ENCODE peak calls at places on chromosomes 7 and 10, in five cellular contexts. B is left ventricle myocardium inferior, K is PC-3, M is tibial nerve, X is fibroblast of lung. L is an unnamed sample.

GRCh38 chr10:52526251-52526823 is 212.3 kb downstream of the DKK1 start:
- DNase-seq in K (peak), X (peak), M (no peak), B (no peak), L (no peak)

GRCh38 chr7:148761499-148762278 is 63.0 kb downstream of the CUL1 start:
- DNase-seq in M (no peak), K (no peak), B (no peak), X (peak), L (no peak)

GRCh38 chr7:154409703-154410311 is 357.6 kb downstream of the DPP6 start:
- DNase-seq in K (peak), M (no peak), X (peak), B (no peak), L (no peak)

GRCh38 chr10:15046626-15047025 is 2.9 kb downstream of the OLAH start:
- DNase-seq in K (peak), M (no peak), X (peak), B (no peak), L (peak)

GRCh38 chr7:140078392-140078791 is 15.6 kb upstream of the PARP12 start:
- DNase-seq in K (no peak), B (no peak), X (no peak), M (no peak), L (no peak)

GRCh38 chr10:15802375-15802949 is 57.8 kb downstream of the MINDY3 start:
- DNase-seq in K (peak), M (no peak), X (no peak), B (no peak), L (no peak)

GRCh38 chr10:9789996-9790395 is 1227.7 kb upstream of the CELF2 start:
- DNase-seq in X (no peak), K (no peak), B (no peak), M (no peak), L (no peak)

GRCh38 chr10:124997791-124998623 is 56.1 kb downstream of the ZRANB1 start:
- DNase-seq in B (peak), M (no peak), X (no peak), K (no peak), L (no peak)

GRCh38 chr7:153193144-153193595 is 433.6 kb downstream of the ACTR3B start:
- DNase-seq in X (no peak), M (no peak), K (peak), B (no peak), L (no peak)

GRCh38 chr10:117942261-117942660 is 104.5 kb downstream of the RAB11FIP2 start:
- DNase-seq in K (no peak), X (no peak), B (no peak), M (no peak), L (no peak)

GRCh38 chr7:41051062-41051461 is 651.8 kb downstream of the INHBA start:
- DNase-seq in K (no peak), M (no peak), B (no peak), X (no peak), L (no peak)

GRCh38 chr7:30224511-30225031 is 59.8 kb upstream of the ZNRF2 start:
- DNase-seq in K (peak), B (no peak), M (no peak), X (peak), L (peak)

GRCh38 chr7:46696741-46697140 is 775.7 kb upstream of the IGFBP3 start:
- DNase-seq in K (no peak), B (no peak), X (no peak), M (no peak), L (no peak)

GRCh38 chr7:148772297-148773089 is 73.8 kb downstream of the CUL1 start:
- DNase-seq in K (peak), X (peak), B (no peak), M (no peak), L (peak)

GRCh38 chr7:131071786-131072504 is 255.7 kb upstream of the MKLN1 start:
- DNase-seq in X (peak), B (no peak), K (peak), M (no peak), L (peak)

GRCh38 chr7:98168181-98168903 is 42.9 kb upstream of the BHLHA15 start:
- DNase-seq in X (peak), B (no peak), M (no peak), K (peak), L (peak)

GRCh38 chr10:32150532-32151101 is 94.4 kb upstream of the KIF5B start:
- DNase-seq in K (no peak), X (no peak), M (no peak), B (no peak), L (peak)

GRCh38 chr10:126171555-126171954 is 216.7 kb downstream of the ADAM12 start:
- DNase-seq in X (peak), K (no peak), B (no peak), M (no peak), L (peak)

DNA sequence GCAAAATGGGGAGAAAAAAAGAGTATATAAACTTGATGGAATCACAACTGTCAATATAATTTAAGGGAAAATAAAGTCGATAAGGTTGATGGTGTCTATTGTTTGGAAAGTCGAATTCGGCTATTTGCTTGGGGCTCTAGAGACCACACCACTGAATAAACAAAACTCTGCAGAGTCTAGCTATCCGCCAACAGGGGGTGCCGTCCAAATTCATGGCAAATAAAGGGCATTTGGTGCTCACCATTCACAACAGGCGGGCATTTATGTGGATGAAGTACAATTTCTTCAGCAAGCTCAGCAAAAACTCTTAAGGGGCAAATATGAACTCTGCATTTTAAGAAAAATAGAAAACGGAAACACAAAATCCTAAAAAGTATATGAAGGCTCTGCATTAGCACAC is 23.3 kb downstream of the CD36 start:
- DNase-seq in M (no peak), K (peak), B (no peak), X (no peak), L (no peak)
- TF ChIP-seq CTCF in M (no peak), K (peak), B (peak), X (peak), L (peak)

GRCh38 chr10:110456523-110457091 is 41.1 kb upstream of the DUSP5 start:
- DNase-seq in M (no peak), K (peak), X (no peak), B (no peak), L (peak)
- H3K27ac ChIP-seq in M (no peak), K (no peak), X (no peak), B (no peak), L (no peak)

DNA sequence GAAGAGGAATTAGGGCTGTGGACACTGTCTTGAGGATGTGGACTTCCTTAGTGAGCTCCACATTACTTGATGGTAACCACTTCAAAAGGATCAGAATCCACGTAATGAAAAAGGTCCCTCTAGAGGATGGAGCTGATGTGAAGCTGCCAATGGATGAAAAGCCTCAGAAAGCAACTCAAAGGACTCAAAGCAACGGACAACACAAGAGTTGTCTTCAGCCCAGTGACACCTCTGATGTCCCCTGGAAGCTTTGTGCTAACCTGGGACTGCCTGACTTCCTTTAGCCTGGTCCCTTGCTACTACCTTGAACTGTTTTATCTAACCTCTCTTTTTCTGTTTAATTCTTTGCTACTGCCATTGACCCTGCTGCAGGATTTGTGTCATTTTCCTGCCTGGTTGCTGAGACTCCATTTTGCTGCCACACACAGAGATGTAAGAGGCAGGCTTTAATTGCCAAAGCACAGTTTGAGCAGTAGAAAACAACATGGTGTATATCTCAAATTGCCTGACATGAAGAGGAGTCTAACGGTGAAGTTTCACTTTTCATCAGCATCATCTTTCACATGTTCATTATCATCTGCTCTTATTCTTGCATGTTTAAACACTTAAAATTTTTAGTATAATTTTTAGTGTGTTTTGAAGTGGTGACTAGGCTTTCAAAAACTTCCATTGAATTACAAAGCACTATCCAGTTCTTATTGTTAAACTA is 11.1 kb upstream of the SGCE start:
- DNase-seq in K (no peak), M (no peak), X (no peak), B (no peak), L (no peak)
- H3K4me3 ChIP-seq in K (no peak), M (no peak), X (no peak), B (no peak), L (no peak)

GRCh38 chr7:42574693-42575084 is 337.2 kb downstream of the C7orf25 start:
- DNase-seq in B (no peak), K (peak), M (no peak), X (peak), L (no peak)
- TF ChIP-seq CTCF in B (peak), K (peak), M (no peak), X (peak), L (peak)

DNA sequence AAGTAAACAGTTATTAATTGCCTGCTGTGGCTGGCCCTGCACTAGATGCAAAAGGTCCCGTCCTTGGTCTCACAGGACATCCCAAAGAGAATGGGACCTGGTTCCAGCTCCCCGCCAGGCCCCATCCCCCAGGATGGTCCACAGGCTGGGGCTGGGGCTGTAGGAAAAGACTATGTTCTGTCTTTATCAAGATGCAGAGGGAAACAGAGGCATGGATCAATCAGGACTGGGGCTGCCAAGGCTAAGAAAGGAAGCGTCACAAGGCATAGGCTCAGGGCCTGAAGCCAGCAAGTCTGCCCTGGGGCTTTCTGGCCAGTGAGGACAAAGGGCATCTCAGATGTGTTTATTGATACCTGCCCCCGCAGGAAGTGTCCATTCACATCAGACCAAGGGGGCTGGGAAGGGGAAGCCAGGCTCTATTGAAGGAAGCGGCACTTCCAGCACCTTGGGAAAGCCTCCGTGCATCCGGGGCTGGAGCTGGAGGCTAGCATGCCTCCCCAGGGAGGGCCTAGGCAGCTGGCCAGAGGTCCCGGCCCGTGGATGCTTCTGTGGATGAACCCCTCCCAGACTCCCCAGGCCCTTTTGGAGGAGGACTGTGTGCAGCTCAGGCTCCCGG is 5.8 kb downstream of the VSIR start:
- DNase-seq in B (peak), M (no peak), X (peak), K (peak), L (peak)
- H3K27ac ChIP-seq in B (peak), M (peak), X (peak), K (peak), L (peak)

GRCh38 chr10:77845455-77845850 is 81.1 kb downstream of the DLG5 start:
- DNase-seq in B (no peak), M (no peak), X (no peak), K (no peak), L (no peak)
- H3K4me3 ChIP-seq in B (no peak), M (no peak), X (no peak), K (no peak), L (no peak)

DNA sequence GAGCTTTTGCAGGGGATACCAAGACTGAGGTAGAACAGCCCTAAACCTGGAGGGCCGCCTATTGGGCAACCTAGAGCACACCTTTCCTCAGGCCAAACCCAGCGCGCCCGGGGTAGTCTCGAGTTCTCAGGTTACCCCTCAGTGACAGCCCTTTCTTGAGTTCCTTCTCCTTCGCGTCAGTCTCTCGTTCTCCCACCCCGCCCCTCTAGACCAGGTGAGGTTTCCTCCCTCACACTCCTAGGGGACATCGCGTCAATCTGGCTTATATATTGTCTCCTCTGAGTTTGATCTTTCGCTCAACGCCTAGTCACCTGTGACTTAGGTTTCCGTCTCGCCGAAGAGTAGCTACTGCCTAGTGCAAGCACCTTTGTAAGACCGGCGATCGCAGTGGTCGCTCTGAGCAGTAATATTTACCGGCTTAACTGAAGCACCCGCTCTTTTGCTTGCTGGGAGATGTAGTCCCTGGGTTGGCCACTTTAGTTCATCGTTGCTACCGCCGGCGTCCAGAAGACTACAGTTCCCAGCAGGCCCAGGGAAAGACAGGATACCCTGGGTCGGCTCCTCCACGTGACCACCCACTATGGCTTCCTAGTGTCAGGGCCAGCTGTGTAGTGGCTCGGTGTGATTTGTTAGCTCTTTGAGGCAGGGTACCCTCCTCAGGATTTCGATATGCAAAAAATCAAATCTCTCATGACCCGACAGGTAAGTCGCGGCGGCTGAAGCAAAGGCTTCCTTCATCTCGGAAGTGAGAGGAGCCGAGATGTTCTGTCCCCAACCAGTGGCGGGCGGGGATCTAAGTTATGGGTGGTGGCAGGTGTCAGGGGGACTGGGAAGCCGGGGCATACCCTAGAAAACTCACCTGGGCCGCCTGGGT is at the start of gene VPS50:
- DNase-seq in B (peak), K (peak), M (peak), X (peak), L (peak)
- TF ChIP-seq CTCF in B (peak), K (peak), M (peak), X (no peak), L (no peak)